ENCODE peak calls at places on chromosomes 7 and 10, in nine cellular contexts. U, D, W, E, K, H, V, T and X are unnamed samples.

GRCh38 chr10:119448579-119449209 is 93.8 kb downstream of the RGS10 start:
- DNase-seq in U (no peak), D (no peak), W (no peak), E (no peak), K (no peak), H (no peak), V (no peak), T (no peak), X (no peak)

GRCh38 chr7:4820405-4820967 is 41.3 kb downstream of the PAPOLB start:
- DNase-seq in U (no peak), D (no peak), W (no peak), E (no peak), K (no peak), H (no peak), V (no peak), T (no peak), X (no peak)

GRCh38 chr10:28120043-28120749 is 121.3 kb upstream of the ODAD2 start:
- DNase-seq in U (peak; percentile 44), D (peak; percentile 10), W (no peak), E (no peak), K (no peak), H (no peak), V (no peak), T (no peak), X (no peak)

GRCh38 chr7:102169651-102170416 is 116.8 kb upstream of the SH2B2 start:
- DNase-seq in U (no peak), D (no peak), W (no peak), E (peak; percentile 68), K (peak; percentile 37), H (no peak), V (no peak), T (no peak), X (no peak)

GRCh38 chr7:149199234-149199990 is 4.1 kb downstream of the ZNF282 start:
- DNase-seq in U (peak; percentile 60), D (no peak), W (no peak), E (no peak), K (peak; percentile 37), H (no peak), V (no peak), T (no peak), X (no peak)

GRCh38 chr10:127195041-127195506 is 1.3 kb downstream of the INSYN2A start:
- DNase-seq in U (no peak), D (peak; percentile 52), W (no peak), E (no peak), K (no peak), H (no peak), V (no peak), T (no peak), X (no peak)

GRCh38 chr7:121545418-121545817 is 149.3 kb upstream of the FAM3C start:
- DNase-seq in U (no peak), D (no peak), W (no peak), E (no peak), K (no peak), H (no peak), V (no peak), T (no peak), X (no peak)

GRCh38 chr10:112986791-112987190 is 36.7 kb downstream of the TCF7L2 start:
- DNase-seq in U (no peak), D (no peak), W (no peak), E (no peak), K (no peak), H (no peak), V (no peak), T (no peak), X (no peak)

GRCh38 chr7:37081436-37081835 is 357.1 kb upstream of the AOAH start:
- DNase-seq in U (no peak), D (no peak), W (no peak), E (no peak), K (no peak), H (peak; percentile 47), V (no peak), T (no peak), X (no peak)

GRCh38 chr7:37084303-37084702 is 360.0 kb upstream of the AOAH start:
- DNase-seq in U (no peak), D (no peak), W (no peak), E (peak; percentile 20), K (no peak), H (no peak), V (no peak), T (no peak), X (no peak)

GRCh38 chr7:37085600-37085999 is 361.3 kb upstream of the AOAH start:
- DNase-seq in U (no peak), D (no peak), W (no peak), E (no peak), K (no peak), H (no peak), V (no peak), T (no peak), X (no peak)

GRCh38 chr7:37079420-37079819 is 355.1 kb upstream of the AOAH start:
- DNase-seq in U (no peak), D (no peak), W (no peak), E (no peak), K (no peak), H (no peak), V (no peak), T (no peak), X (no peak)

DNA sequence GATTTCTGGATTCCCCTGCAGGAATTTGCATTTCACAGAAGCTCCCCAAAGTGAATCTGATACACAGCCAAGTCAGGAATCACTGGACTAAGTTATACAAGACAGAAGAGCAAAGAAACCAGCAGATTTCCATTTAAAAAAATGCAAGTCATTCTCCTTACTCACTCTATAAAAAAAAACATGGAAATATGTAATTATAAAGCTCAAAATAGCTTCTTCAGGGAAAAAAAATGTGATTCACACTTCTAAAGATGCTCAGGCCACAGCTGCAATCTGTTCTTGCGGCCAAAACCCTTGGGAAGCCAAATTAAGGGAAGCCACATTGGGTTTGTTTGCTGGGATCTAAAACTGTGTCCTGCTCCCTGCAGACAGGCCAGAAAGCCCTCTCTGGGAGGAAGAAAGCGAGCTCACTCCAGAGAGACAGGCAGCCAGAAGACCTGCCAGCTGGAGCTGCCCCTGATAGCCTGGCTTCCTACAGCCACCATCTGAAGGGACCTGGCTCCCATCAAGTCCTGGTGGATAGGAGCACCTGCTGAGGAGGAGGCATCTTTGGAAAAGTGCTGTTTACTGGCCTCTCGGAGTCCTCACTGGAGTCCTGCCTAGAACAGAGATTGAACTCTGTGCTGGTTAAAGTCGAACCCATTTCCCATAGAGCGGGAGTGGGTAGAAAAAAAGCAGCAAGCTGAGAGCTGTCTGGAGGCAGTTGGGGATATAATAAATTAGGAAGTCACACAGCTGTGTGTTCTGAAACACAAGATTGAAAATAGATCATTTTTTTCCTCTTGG is 359.2 kb upstream of the AOAH start:
- DNase-seq in U (no peak), D (no peak), W (no peak), E (peak; percentile 31), K (peak; percentile 46), H (no peak), V (no peak), T (no peak), X (no peak)
- H3K4me2 ChIP-seq in U (no peak overlapping the region), D (no peak overlapping the region), W (no peak overlapping the region), E (no peak overlapping the region), K (no peak overlapping the region), H (no peak overlapping the region), V (no peak overlapping the region), T (no peak overlapping the region), X (no peak overlapping the region)

DNA sequence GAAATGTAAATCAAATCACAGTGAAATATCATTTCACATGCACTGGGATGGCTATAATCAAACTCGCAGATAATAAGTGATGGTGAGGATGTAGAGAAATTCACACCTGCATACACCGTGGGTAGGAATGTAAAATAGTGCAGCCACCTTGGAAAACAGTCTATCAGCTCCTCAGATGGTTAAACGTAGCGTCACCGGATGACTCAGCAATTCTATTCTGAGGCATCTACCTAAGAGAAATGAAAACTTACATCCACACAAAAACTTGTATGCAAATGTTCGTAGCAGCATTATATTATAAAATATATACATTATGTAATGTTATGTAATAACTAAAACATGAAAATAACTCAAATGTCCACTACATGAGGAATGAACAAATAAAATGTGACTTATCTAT is 38.9 kb downstream of the SH3PXD2A start:
- DNase-seq in U (peak; percentile 48), D (no peak), W (no peak), E (peak; percentile 49), K (peak; percentile 62), H (no peak), V (no peak), T (no peak), X (no peak)
- H3K4me1 ChIP-seq in U (no peaks in the 10 kb centered on the region), D (no peaks in the 10 kb centered on the region), W (peaks cover 19% of the 10 kb centered on the region), E (peaks cover 10% of the 10 kb centered on the region), K (peaks cover 10% of the 10 kb centered on the region), H (peaks cover 48% of the 10 kb centered on the region), V (peaks cover 4% of the 10 kb centered on the region), T (peaks cover 81% of the 10 kb centered on the region), X (no peaks in the 10 kb centered on the region)

GRCh38 chr7:128859232-128860157 is 3.2 kb upstream of the ATP6V1F start:
- DNase-seq in U (no peak), D (no peak), W (no peak), E (no peak), K (no peak), H (no peak), V (peak; percentile 28), T (no peak), X (no peak)

GRCh38 chr7:128860158-128861073 is 2.2 kb upstream of the ATP6V1F start:
- DNase-seq in U (no peak), D (peak; percentile 47), W (no peak), E (no peak), K (peak; percentile 81), H (no peak), V (peak; percentile 45), T (no peak), X (no peak)

GRCh38 chr7:128855559-128855958 is 7.1 kb upstream of the ATP6V1F start:
- DNase-seq in U (no peak), D (no peak), W (no peak), E (no peak), K (no peak), H (no peak), V (peak; percentile 32), T (no peak), X (no peak)

GRCh38 chr7:128856001-128856718 is 6.5 kb upstream of the ATP6V1F start:
- DNase-seq in U (no peak), D (no peak), W (no peak), E (no peak), K (no peak), H (no peak), V (no peak), T (no peak), X (no peak)

GRCh38 chr7:128858380-128859231 is 4.0 kb upstream of the ATP6V1F start:
- DNase-seq in U (no peak), D (no peak), W (no peak), E (no peak), K (no peak), H (no peak), V (no peak), T (no peak), X (no peak)
- H3K4me2 ChIP-seq in U (no peak overlapping the region), D (no peak overlapping the region), W (no peak overlapping the region), E (no peak overlapping the region), K (no peak overlapping the region), H (no peak overlapping the region), V (no peak overlapping the region), T (no peak overlapping the region), X (no peak overlapping the region)

DNA sequence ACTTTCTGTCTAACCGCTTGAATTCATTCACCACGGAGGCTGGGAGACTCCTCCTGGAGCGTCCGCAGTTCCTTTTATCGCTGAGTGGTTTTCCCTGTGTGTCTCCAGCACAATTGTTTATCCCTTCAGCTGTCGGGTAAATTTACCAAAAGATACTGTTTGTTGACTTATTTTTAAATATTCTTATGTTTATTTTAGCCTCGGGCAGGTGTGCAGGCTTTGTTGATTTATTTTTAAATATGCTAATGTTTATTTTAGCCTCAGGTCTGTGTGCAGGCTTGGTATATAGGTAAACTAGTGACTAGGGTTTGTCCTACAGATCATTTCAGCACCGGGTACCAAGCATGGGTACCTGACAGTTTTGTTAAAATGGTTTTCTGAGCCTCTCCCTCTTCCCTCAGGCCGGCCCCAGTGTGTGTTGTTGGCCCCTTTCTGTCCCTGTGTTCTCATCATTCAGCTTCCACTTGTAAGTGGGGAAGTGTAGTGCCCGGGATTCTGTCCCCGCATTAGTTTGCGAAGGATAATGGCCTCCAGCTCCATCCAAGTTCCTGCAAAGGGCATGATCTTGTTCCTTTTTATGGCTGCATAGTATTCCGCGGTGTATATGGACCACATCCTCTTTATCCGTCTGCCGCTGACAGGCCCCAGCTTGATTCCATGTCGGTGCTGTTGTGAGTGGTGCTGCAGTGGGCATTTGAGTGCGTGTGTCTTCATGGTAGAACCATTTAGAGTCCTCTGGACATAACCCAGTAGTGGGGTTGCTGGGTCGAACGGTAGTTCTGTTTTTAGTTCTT is 5.3 kb downstream of the GET4 start:
- DNase-seq in U (no peak), D (no peak), W (no peak), E (no peak), K (no peak), H (no peak), V (no peak), T (no peak), X (no peak)
- H3K4me1 ChIP-seq in U (peaks cover 19% of the 10 kb centered on the region), D (peaks cover 5% of the 10 kb centered on the region), W (peaks cover 6% of the 10 kb centered on the region), E (peaks cover 28% of the 10 kb centered on the region), K (peaks cover 4% of the 10 kb centered on the region), H (peaks cover 13% of the 10 kb centered on the region), V (peaks cover 8% of the 10 kb centered on the region), T (peaks cover 42% of the 10 kb centered on the region), X (peaks cover 22% of the 10 kb centered on the region)